ENCODE peak calls at places on chromosomes 13 and 19, in six cellular contexts. F is HS-5; K is activated naive CD8-positive, alpha-beta T cell treated with anti-CD3 and anti-CD28 coated beads, Interleukin-2, amount 50 U/mL, for 24 hours; L is stimulated activated CD8-positive, alpha-beta memory T cell treated with anti-CD3 and anti-CD28 coated beads, Interleukin-4, amount 100 ng/mL, for 1 hour; H is ascending aorta; X is CD8-positive, alpha-beta memory T cell. R is an unnamed sample.

GRCh38 chr13:74077847-74078246 is 56.4 kb downstream of the KLF12 start:
- DNase-seq in F (no peak), K (no peak), L (no peak), H (no peak), X (no peak), R (peak; percentile 21)

GRCh38 chr19:35545855-35546381 is 492 bp downstream of the TMEM147 start:
- DNase-seq in F (no peak), K (peak; percentile 76), L (no peak), H (no peak), X (peak; percentile 49), R (no peak)

GRCh38 chr13:20526664-20527063 is 1.0 kb upstream of the CRYL1 start:
- DNase-seq in F (no peak), K (no peak), L (no peak), H (no peak), X (no peak), R (no peak)

GRCh38 chr13:33279898-33280549 is 5.5 kb downstream of the STARD13 start:
- DNase-seq in F (peak; percentile 64), K (no peak), L (no peak), H (no peak), X (no peak), R (no peak)

GRCh38 chr19:12778905-12779161 is 3.5 kb upstream of the HOOK2 start:
- DNase-seq in F (no peak), K (no peak), L (no peak), H (no peak), X (no peak), R (no peak)

GRCh38 chr19:10417598-10418280 is 2.6 kb upstream of the PDE4A start:
- DNase-seq in F (no peak), K (no peak), L (no peak), H (no peak), X (no peak), R (no peak)

GRCh38 chr19:39951686-39952085 is 17.3 kb upstream of the FCGBP start:
- DNase-seq in F (no peak), K (no peak), L (no peak), H (no peak), X (no peak), R (no peak)

GRCh38 chr13:20080377-20081164 is 80.3 kb downstream of the GJA3 start:
- DNase-seq in F (no peak), K (no peak), L (no peak), H (no peak), X (no peak), R (no peak)

GRCh38 chr19:1568320-1569019 is at the start of gene MEX3D:
- DNase-seq in F (no peak), K (peak; percentile 82), L (peak; percentile 67), H (no peak), X (peak; percentile 84), R (peak; percentile 77)

GRCh38 chr13:33119886-33120543 is 103.8 kb downstream of the KL start:
- DNase-seq in F (no peak), K (no peak), L (no peak), H (no peak), X (no peak), R (no peak)

GRCh38 chr13:33845572-33846305 is 27.8 kb downstream of the RFC3 start:
- DNase-seq in F (no peak), K (no peak), L (no peak), H (no peak), X (no peak), R (no peak)

GRCh38 chr13:100523437-100523836 is 65.2 kb downstream of the GGACT start:
- DNase-seq in F (no peak), K (no peak), L (no peak), H (no peak), X (no peak), R (no peak)

GRCh38 chr19:30733826-30734550 is 361.8 kb downstream of the ZNF536 start:
- DNase-seq in F (no peak), K (no peak), L (no peak), H (no peak), X (no peak), R (no peak)

GRCh38 chr13:82136880-82137279 is 1745.4 kb downstream of the SLITRK1 start:
- DNase-seq in F (peak; percentile 36), K (no peak), L (no peak), H (no peak), X (no peak), R (no peak)

GRCh38 chr19:55553217-55554182 is 8.2 kb upstream of the SBK3 start:
- DNase-seq in F (no peak), K (no peak), L (no peak), H (no peak), X (no peak), R (no peak)

R was measured in putamen.